ENCODE peak calls at places on chromosomes 5 and 9, in seven cellular contexts. A, S, C, L, T, J and W are unnamed samples.

GRCh38 chr5:9056046-9056445 is 489.8 kb downstream of the SEMA5A start:
- DNase-seq in A (no peak), S (no peak), C (no peak), L (no peak), T (no peak), J (no peak), W (no peak)

GRCh38 chr9:97556036-97556720 is 54.7 kb downstream of the TMOD1 start:
- DNase-seq in A (no peak), S (no peak), C (no peak), L (no peak), T (no peak), J (no peak), W (no peak)

GRCh38 chr5:133421394-133421793 is 190.9 kb downstream of the FSTL4 start:
- DNase-seq in A (peak; percentile 36), S (no peak), C (no peak), L (no peak), T (no peak), J (no peak), W (no peak)

GRCh38 chr5:96781031-96781733 is 26.6 kb downstream of the ERAP1 start:
- DNase-seq in A (peak; percentile 13), S (no peak), C (no peak), L (no peak), T (no peak), J (no peak), W (no peak)

GRCh38 chr5:74055446-74056097 is 429.6 kb downstream of the ARHGEF28 start:
- DNase-seq in A (no peak), S (no peak), C (no peak), L (no peak), T (no peak), J (no peak), W (no peak)

GRCh38 chr5:8436919-8437318 is 568.0 kb downstream of the MTRR start:
- DNase-seq in A (no peak), S (no peak), C (no peak), L (peak; percentile 29), T (no peak), J (no peak), W (no peak)

GRCh38 chr5:108884736-108885135 is 137.0 kb downstream of the FER start:
- DNase-seq in A (peak; percentile 5), S (no peak), C (no peak), L (no peak), T (no peak), J (no peak), W (no peak)

GRCh38 chr5:43609752-43610151 is 6.8 kb downstream of the NNT start:
- DNase-seq in A (peak; percentile 27), S (no peak), C (no peak), L (no peak), T (no peak), J (no peak), W (no peak)

GRCh38 chr5:169164481-169164925 is 136.4 kb downstream of the SLIT3 start:
- DNase-seq in A (peak; percentile 92), S (no peak), C (no peak), L (peak; percentile 52), T (no peak), J (no peak), W (no peak)

GRCh38 chr9:24118170-24118569 is 292.1 kb upstream of the ELAVL2 start:
- DNase-seq in A (peak; percentile 10), S (no peak), C (no peak), L (no peak), T (no peak), J (no peak), W (no peak)

GRCh38 chr9:114235113-114235589 is 79.8 kb downstream of the COL27A1 start:
- DNase-seq in A (no peak), S (no peak), C (no peak), L (no peak), T (no peak), J (no peak), W (no peak)

GRCh38 chr5:149152317-149152746 is 11.0 kb downstream of the ABLIM3 start:
- DNase-seq in A (peak; percentile 62), S (no peak), C (no peak), L (no peak), T (no peak), J (no peak), W (no peak)

GRCh38 chr5:149151717-149152116 is 10.4 kb downstream of the ABLIM3 start:
- DNase-seq in A (peak; percentile 29), S (no peak), C (no peak), L (no peak), T (no peak), J (no peak), W (no peak)

GRCh38 chr5:149154629-149155028 is 13.3 kb downstream of the ABLIM3 start:
- DNase-seq in A (no peak), S (no peak), C (no peak), L (no peak), T (no peak), J (no peak), W (no peak)

GRCh38 chr5:149153193-149153750 is 12.0 kb downstream of the ABLIM3 start:
- DNase-seq in A (no peak), S (no peak), C (no peak), L (no peak), T (no peak), J (no peak), W (no peak)

DNA sequence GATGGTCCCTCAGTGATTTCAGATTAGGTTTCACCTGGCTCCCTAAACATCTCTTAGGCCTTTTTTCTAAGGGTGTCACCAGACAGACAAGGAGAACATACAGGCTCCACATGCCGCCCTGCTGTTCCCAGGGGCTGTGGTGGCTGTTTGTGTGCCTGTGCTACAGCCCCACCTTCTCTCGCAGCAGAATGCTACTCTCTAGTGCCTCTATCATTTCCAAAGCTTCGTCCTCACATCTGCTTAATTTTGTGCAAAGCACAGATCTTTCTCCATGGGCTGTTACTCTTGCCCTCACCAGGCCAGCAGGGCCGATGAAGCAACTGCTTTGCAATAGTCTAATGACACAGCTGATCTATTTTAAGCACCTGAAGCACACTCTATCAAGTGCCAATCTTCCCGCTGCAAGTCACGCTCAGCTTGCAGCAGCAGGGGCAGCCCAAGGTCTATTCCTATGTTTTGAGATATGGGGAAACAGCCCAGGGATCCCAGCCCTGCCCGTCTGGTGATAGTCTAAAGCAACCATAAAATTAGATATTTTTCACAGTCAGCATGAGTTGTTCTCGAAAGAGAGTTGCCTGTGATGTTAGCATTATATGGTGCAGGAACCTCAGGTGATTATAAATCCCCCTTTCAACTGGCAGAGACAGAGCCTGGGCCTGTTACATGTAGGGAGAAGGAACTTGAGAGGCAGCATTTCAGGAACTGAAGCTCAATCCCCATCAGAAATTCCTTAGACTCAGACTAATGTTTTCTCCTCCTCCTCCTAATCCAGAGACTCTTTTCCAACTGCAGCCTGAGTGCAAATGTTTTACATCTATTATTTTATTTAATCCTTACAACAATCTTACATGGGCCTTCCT is 12.7 kb downstream of the ABLIM3 start:
- DNase-seq in A (peak; percentile 35), S (no peak), C (no peak), L (peak; percentile 85), T (peak; percentile 89), J (no peak), W (no peak)
- TF ChIP-seq POLR2A in A (no peak), S (no peak), C (no peak), L (no peak), T (peak; percentile 58), J (no peak), W (no peak)

GRCh38 chr5:107806271-107806670 is 135.5 kb upstream of the EFNA5 start:
- DNase-seq in A (no peak), S (no peak), C (no peak), L (no peak), T (no peak), J (no peak), W (no peak)

GRCh38 chr5:107805819-107806218 is 135.1 kb upstream of the EFNA5 start:
- DNase-seq in A (no peak), S (no peak), C (no peak), L (no peak), T (no peak), J (no peak), W (no peak)

GRCh38 chr5:107809201-107810034 is 138.7 kb upstream of the EFNA5 start:
- DNase-seq in A (no peak), S (no peak), C (no peak), L (no peak), T (no peak), J (no peak), W (no peak)

GRCh38 chr5:107806705-107807104 is 136.0 kb upstream of the EFNA5 start:
- DNase-seq in A (peak; percentile 48), S (no peak), C (no peak), L (no peak), T (no peak), J (no peak), W (no peak)

GRCh38 chr5:107808671-107809137 is 138.0 kb upstream of the EFNA5 start:
- DNase-seq in A (no peak), S (no peak), C (no peak), L (no peak), T (no peak), J (no peak), W (no peak)
- H3K4me1 ChIP-seq in A (peaks cover 9% of the 10 kb centered on the region), S (no peaks in the 10 kb centered on the region), C (no peaks in the 10 kb centered on the region), L (no peaks in the 10 kb centered on the region), T (no peaks in the 10 kb centered on the region), J (no peaks in the 10 kb centered on the region), W (no peaks in the 10 kb centered on the region)

GRCh38 chr9:127770905-127771569 is 7.4 kb downstream of the SH2D3C start:
- DNase-seq in A (peak; percentile 98), S (peak; percentile 100), C (peak; percentile 99), L (peak; percentile 99), T (peak; percentile 97), J (peak; percentile 99), W (peak; percentile 92)
- TF ChIP-seq POLR2A in A (no peak), S (peak; percentile 37), C (peak; percentile 36), L (no peak), T (no peak), J (no peak), W (peak; percentile 53)

DNA sequence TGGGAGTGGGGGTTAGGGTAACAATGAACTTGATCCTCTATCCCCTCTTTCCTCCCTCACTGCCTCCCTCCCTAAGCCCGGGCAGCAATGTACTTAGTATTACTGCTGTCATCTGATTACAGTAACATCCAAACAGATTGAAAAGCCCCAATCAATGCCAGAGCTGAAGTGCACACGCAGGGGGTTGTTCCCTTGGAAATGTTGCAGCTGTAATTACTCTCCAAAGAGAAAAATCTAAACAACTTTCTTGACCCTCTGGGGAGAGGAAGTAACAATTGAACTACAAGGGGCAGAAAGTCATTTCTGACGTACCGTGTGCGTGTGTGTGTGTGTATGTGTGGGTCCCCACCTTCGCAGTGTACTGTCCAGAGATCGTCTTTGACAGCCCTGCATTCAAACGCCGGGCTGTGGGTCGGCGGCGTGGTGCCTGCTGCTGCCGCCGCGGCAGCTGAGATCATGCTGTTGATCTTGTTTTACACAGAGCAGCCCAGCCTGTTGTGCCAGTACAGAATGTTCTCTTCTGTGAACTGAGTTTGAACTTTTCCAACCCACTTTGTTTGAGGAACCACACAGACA is 66.0 kb upstream of the KLF9 start:
- DNase-seq in A (no peak), S (peak; percentile 83), C (peak; percentile 87), L (peak; percentile 87), T (peak; percentile 92), J (peak; percentile 98), W (no peak)
- H3K4me1 ChIP-seq in A (peaks cover 12% of the 10 kb centered on the region), S (peaks cover 27% of the 10 kb centered on the region), C (peaks cover 37% of the 10 kb centered on the region), L (peaks cover 61% of the 10 kb centered on the region), T (peaks cover 79% of the 10 kb centered on the region), J (peaks cover 77% of the 10 kb centered on the region), W (peaks cover 64% of the 10 kb centered on the region)

GRCh38 chr5:149546974-149547373 is 4.3 kb downstream of the CSNK1A1 start:
- DNase-seq in A (no peak), S (no peak), C (no peak), L (no peak), T (no peak), J (no peak), W (no peak)
- TF ChIP-seq POLR2A in A (no peak), S (no peak), C (no peak), L (no peak), T (no peak), J (no peak), W (peak; percentile 22)